ENCODE peak calls at places on chromosomes 11 and 22, in six cellular contexts. P is thoracic aorta, L is IMR-90, K is PC-9, O is kidney, X is neuronal stem cell. A is an unnamed sample. For H3K9me3, the result is how much of the 10 kb centered on the place peaks cover.

GRCh38 chr11:113372317-113372716 is 15.3 kb upstream of the ANKK1 start:
- DNase-seq in P (no peak), L (peak), K (no peak), O (no peak), X (no peak), A (no peak)

GRCh38 chr11:97007283-97007682 is 617.5 kb downstream of the JRKL start:
- DNase-seq in P (no peak), L (no peak), K (no peak), O (no peak), X (no peak), A (no peak)

GRCh38 chr11:43772733-43773132 is 92.2 kb downstream of the HSD17B12 start:
- DNase-seq in P (no peak), L (no peak), K (no peak), O (no peak), X (no peak), A (no peak)

GRCh38 chr22:19767427-19768380 is 7.1 kb downstream of the TBX1 start:
- DNase-seq in P (no peak), L (no peak), K (peak), O (peak), X (no peak), A (no peak)

GRCh38 chr11:7871056-7871455 is 60.0 kb downstream of the OR10A6 start:
- DNase-seq in P (no peak), L (peak), K (no peak), O (no peak), X (no peak), A (no peak)

GRCh38 chr11:130522284-130522961 is 74.0 kb downstream of the ADAMTS15 start:
- DNase-seq in P (peak), L (peak), K (peak), O (peak), X (peak), A (no peak)

GRCh38 chr11:35045219-35045819 is 93.7 kb upstream of the CD44 start:
- DNase-seq in P (no peak), L (no peak), K (no peak), O (no peak), X (no peak), A (peak)

GRCh38 chr22:39296981-39297489 is 22.4 kb downstream of the RPL3 start:
- DNase-seq in P (no peak), L (no peak), K (no peak), O (no peak), X (no peak), A (no peak)

GRCh38 chr11:46308632-46309419 is 31.4 kb downstream of the CREB3L1 start:
- DNase-seq in P (no peak), L (peak), K (peak), O (peak), X (peak), A (peak)

GRCh38 chr11:94746721-94747120 is 21.4 kb upstream of the AMOTL1 start:
- DNase-seq in P (no peak), L (no peak), K (peak), O (no peak), X (no peak), A (no peak)

GRCh38 chr11:34721646-34722045 is 100.8 kb downstream of the EHF start:
- DNase-seq in P (no peak), L (peak), K (no peak), O (no peak), X (no peak), A (no peak)

GRCh38 chr11:57792060-57792541 is 30.5 kb downstream of the CTNND1 start:
- DNase-seq in P (peak), L (peak), K (peak), O (peak), X (no peak), A (peak)

GRCh38 chr11:60897496-60897895 is 8.9 kb downstream of the PRPF19 start:
- DNase-seq in P (no peak), L (no peak), K (no peak), O (no peak), X (no peak), A (no peak)

GRCh38 chr11:36228689-36229088 is 60.5 kb downstream of the COMMD9 start:
- DNase-seq in P (no peak), L (no peak), K (no peak), O (no peak), X (no peak), A (no peak)

GRCh38 chr11:47539681-47540039 is 13.3 kb downstream of the CELF1 start:
- DNase-seq in P (no peak), L (no peak), K (no peak), O (no peak), X (no peak), A (no peak)

GRCh38 chr11:23725752-23726151 is 771.1 kb upstream of the LUZP2 start:
- DNase-seq in P (no peak), L (no peak), K (no peak), O (no peak), X (no peak), A (no peak)

GRCh38 chr11:82832983-82833382 is 67.2 kb downstream of the PRCP start:
- DNase-seq in P (no peak), L (no peak), K (no peak), O (no peak), X (no peak), A (no peak)

GRCh38 chr22:23103199-23103954 is 33.1 kb downstream of the GNAZ start:
- DNase-seq in P (no peak), L (no peak), K (no peak), O (no peak), X (no peak), A (no peak)

GRCh38 chr22:20946080-20946986 is 20.7 kb upstream of the AIFM3 start:
- DNase-seq in P (no peak), L (peak), K (no peak), O (no peak), X (no peak), A (no peak)

GRCh38 chr11:106001304-106002012 is 20.6 kb downstream of the MSANTD4 start:
- DNase-seq in P (no peak), L (peak), K (no peak), O (no peak), X (no peak), A (no peak)

GRCh38 chr11:61589961-61590360 is 9.1 kb upstream of the SYT7 start:
- DNase-seq in P (no peak), L (no peak), K (no peak), O (no peak), X (no peak), A (no peak)

GRCh38 chr11:75159081-75159953 is 8.4 kb downstream of the SLCO2B1 start:
- DNase-seq in P (no peak), L (no peak), K (no peak), O (peak), X (no peak), A (no peak)

DNA sequence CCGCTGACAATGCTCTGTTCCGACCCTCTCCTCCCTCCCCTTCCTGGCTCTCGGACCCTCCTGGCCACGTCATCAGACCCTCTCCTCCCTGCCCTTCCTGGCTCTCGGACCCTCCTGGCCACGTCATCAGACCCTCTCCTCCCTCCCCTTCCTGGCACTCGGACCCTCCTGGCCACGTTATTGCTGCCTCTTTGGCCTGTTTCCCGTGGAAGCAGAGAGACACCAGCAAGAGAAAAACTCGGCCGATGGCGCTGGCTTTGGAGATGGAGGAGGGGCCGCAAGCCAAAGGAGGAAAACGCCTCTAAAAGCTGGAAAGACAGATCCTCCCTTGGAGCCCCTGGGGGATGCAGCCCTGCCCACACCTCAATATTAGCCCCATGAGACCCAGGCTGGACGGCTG is 463.3 kb downstream of the BRD1 start:
- DNase-seq in P (no peak), L (no peak), K (no peak), O (peak), X (no peak), A (no peak)
- H3K9me3 ChIP-seq in P (under half), L (under half), K (under half), O (under half), X (under half), A (under half)

DNA sequence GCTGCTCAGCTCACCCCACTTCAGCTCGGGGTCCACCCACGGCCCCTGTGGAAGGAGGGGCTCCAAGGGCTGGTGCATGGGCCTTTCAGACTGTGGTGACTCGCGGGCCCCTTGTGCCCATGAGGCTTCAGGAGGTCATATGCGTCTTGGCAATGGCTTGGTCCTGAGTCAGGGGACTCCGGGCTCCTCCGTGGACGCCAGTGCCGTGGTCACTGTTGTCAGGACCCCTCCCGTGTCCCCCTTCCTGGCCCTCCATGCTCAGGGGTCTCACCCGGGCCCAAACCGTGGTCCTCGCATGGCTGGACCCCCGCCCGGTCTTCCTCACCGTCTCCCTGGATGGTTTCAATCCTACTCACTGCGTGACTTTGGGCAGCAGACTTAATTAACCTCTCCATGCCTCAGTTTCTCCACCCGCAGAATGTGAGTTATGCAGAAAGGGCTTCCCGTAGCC is 436.4 kb downstream of the TBC1D22A start:
- DNase-seq in P (no peak), L (no peak), K (peak), O (peak), X (no peak), A (no peak)
- H3K9me3 ChIP-seq in P (under half), L (under half), K (under half), O (under half), X (under half), A (under half)

GRCh38 chr22:47452184-47452583 is 689.7 kb downstream of the TBC1D22A start:
- DNase-seq in P (no peak), L (no peak), K (no peak), O (no peak), X (no peak), A (no peak)
- H3K9me3 ChIP-seq in P (under half), L (half or more), K (under half), O (under half), X (half or more), A (under half)

GRCh38 chr22:49600891-49601431 is 226.7 kb downstream of the BRD1 start:
- DNase-seq in P (no peak), L (no peak), K (no peak), O (no peak), X (no peak), A (no peak)

GRCh38 chr22:49601614-49602321 is 225.9 kb downstream of the BRD1 start:
- DNase-seq in P (no peak), L (no peak), K (no peak), O (no peak), X (no peak), A (no peak)

GRCh38 chr22:49599691-49600451 is 227.8 kb downstream of the BRD1 start:
- DNase-seq in P (no peak), L (no peak), K (no peak), O (no peak), X (no peak), A (no peak)

GRCh38 chr22:49599039-49599438 is 228.6 kb downstream of the BRD1 start:
- DNase-seq in P (no peak), L (no peak), K (no peak), O (no peak), X (no peak), A (no peak)

GRCh38 chr22:49600452-49600847 is 227.2 kb downstream of the BRD1 start:
- DNase-seq in P (no peak), L (no peak), K (no peak), O (no peak), X (no peak), A (no peak)
- H3K9me3 ChIP-seq in P (under half), L (under half), K (under half), O (under half), X (under half), A (under half)

DNA sequence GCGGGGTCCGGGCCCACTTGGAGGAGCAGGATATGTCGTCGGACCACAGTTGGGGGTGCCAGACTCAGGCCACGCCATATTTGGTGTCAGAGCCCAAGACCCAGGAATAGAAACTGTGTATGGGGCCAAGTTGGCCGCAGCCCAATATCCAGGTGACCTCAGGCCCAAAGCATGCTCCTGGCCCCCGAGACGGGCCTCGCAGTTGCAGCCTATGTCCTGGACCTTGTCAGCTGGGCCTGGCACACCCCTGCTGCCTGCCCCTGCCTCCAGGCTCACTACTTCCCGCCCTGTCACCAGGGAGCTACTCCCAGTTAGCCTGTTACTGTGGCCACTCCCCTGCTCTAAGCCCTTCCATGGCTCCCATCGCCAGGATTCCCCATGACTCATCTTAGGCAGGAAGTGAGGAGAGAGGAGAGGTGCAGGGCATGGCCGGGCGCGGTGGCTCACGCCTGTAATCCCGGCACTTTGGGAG is 23.1 kb downstream of the A4GALT start:
- DNase-seq in P (peak), L (peak), K (peak), O (peak), X (no peak), A (no peak)
- H3K9me3 ChIP-seq in P (under half), L (under half), K (under half), O (under half), X (under half), A (under half)

GRCh38 chr11:831132-831864 is 1.5 kb upstream of the CD151 start:
- DNase-seq in P (no peak), L (peak), K (peak), O (no peak), X (no peak), A (no peak)

GRCh38 chr11:830295-831131 is 2.2 kb upstream of the CD151 start:
- DNase-seq in P (no peak), L (no peak), K (no peak), O (peak), X (no peak), A (peak)

GRCh38 chr11:832529-833113 is at the start of gene CD151:
- DNase-seq in P (no peak), L (peak), K (peak), O (no peak), X (no peak), A (peak)

GRCh38 chr11:833114-833791 is 501 bp downstream of the CD151 start:
- DNase-seq in P (no peak), L (no peak), K (peak), O (peak), X (no peak), A (no peak)

DNA sequence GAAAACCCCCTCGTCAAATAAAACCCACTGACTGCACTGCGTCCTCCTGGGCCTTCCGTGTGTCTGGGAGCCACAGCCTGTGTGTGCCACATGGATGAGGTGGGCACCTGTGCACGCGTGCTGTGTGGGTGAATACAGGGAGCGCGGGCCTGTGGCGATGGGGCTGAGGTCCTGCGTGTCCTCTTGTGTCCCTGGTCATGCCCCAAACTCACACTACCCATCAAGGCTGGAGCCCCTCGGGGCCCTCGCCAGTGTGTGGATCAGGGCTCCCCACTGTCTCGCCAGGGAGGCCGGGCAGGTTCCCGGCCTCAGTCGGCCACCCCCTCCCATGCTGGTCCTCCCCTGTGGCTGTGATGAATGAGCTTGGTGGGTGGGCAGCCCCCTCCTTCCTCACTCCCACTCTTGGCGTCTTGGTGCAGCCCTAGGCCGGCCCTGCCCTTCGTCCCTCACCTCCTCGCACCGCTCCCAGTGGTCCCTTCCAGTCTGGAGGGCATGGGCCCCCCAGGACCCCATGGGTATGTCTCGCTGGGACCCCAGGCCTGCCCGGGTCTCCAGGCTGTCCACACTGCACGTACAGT is 712 bp upstream of the CD151 start:
- DNase-seq in P (no peak), L (no peak), K (peak), O (no peak), X (no peak), A (no peak)
- H3K9me3 ChIP-seq in P (under half), L (under half), K (under half), O (under half), X (under half), A (under half)

GRCh38 chr11:31805037-31805628 is 6.0 kb downstream of the PAX6 start:
- DNase-seq in P (no peak), L (no peak), K (no peak), O (peak), X (no peak), A (no peak)

GRCh38 chr11:31802990-31803812 is 7.9 kb downstream of the PAX6 start:
- DNase-seq in P (no peak), L (no peak), K (no peak), O (no peak), X (no peak), A (no peak)

GRCh38 chr11:31805629-31806185 is 5.4 kb downstream of the PAX6 start:
- DNase-seq in P (no peak), L (no peak), K (no peak), O (no peak), X (no peak), A (no peak)

GRCh38 chr11:31803813-31804438 is 7.2 kb downstream of the PAX6 start:
- DNase-seq in P (no peak), L (no peak), K (no peak), O (no peak), X (no peak), A (no peak)

DNA sequence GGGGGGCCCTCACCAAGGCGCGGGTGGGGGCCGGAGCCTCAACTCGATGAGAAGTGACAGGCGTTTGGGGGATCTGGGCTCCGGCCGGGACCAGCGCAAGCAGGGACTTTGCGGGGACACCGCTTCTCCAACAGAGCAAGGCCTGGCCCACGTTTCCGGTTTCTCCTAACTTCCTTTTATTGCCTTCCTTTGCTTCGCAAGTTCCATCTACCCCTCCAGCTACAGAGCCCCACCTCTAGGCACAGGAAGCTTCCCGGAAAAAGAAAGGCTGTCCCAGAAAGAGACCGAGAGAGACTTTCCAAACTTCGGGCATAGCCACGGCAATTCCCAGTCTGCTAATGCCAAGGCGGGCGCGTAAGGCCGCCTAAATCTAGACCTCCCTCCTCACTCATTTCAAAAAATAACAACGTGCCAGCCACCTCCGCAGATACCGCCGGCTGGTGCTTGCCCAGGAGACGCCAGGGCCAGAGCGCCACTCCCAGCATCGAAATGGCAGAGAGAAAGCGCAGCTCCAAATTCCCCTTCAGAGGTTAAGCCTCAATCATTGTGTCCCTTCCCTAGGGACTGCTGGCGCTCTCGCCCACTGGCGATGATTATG is 6.6 kb downstream of the PAX6 start:
- DNase-seq in P (no peak), L (no peak), K (no peak), O (peak), X (no peak), A (no peak)
- H3K9me3 ChIP-seq in P (under half), L (under half), K (under half), O (under half), X (under half), A (under half)

GRCh38 chr11:93219440-93219839 is 21.6 kb upstream of the SLC36A4 start:
- DNase-seq in P (no peak), L (no peak), K (no peak), O (no peak), X (no peak), A (no peak)

GRCh38 chr11:93220078-93220477 is 22.3 kb upstream of the SLC36A4 start:
- DNase-seq in P (no peak), L (no peak), K (no peak), O (no peak), X (no peak), A (no peak)

GRCh38 chr11:93212094-93212493 is 14.3 kb upstream of the SLC36A4 start:
- DNase-seq in P (no peak), L (no peak), K (no peak), O (no peak), X (no peak), A (no peak)

GRCh38 chr11:93213622-93214021 is 15.8 kb upstream of the SLC36A4 start:
- DNase-seq in P (no peak), L (no peak), K (no peak), O (no peak), X (no peak), A (no peak)

DNA sequence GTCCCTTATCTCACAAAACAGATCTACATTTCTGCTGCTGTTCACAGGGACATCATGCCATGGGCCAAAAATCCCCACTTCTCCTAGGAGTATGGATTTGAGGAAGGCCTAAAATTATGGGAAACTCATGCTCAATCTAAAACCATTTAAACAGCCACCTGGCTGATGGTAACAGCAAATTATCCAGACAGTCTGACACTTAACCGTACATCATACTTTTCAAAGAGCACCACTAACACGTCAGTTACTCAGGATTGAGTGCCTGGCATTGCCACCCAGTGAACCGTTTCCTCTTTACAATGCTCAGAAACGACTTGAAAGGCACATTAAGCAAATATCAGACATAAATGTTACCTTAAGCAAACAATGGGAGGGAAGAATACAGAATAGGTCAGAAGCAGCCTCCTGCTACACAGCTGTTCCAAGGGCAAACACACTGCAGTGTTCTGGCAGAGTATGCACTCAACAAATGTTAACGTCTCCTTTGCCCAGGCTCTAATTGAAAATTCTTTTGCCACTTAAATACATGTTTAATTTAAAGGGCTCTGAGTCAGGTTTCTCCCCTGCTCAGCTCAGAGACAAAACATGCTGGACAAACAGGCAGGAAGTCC is 18.8 kb upstream of the SLC36A4 start:
- DNase-seq in P (no peak), L (no peak), K (no peak), O (no peak), X (no peak), A (no peak)
- H3K9me3 ChIP-seq in P (under half), L (under half), K (under half), O (under half), X (under half), A (under half)